ENCODE peak calls at places on chromosomes 4 and X, in five cellular contexts. U is dorsolateral prefrontal cortex, G is GM13976, N is thyroid gland, C is endothelial cell. X is an unnamed sample.

GRCh38 chr4:96164814-96165351 is 325.0 kb downstream of the PDHA2 start:
- DNase-seq in U (no peak), G (no peak), N (no peak), C (no peak), X (no peak)

GRCh38 chr4:82890602-82890912 is 396 bp downstream of the SEC31A start:
- DNase-seq in U (no peak), G (no peak), N (no peak), C (no peak), X (no peak)

GRCh38 chr4:95155759-95156451 is 392.9 kb downstream of the UNC5C start:
- DNase-seq in U (no peak), G (peak; percentile 41), N (no peak), C (no peak), X (no peak)

GRCh38 chr4:81453024-81453423 is 18.7 kb downstream of the RASGEF1B start:
- DNase-seq in U (no peak), G (no peak), N (no peak), C (no peak), X (no peak)

GRCh38 chr4:1169691-1170096 is 2.7 kb downstream of the SPON2 start:
- DNase-seq in U (no peak), G (no peak), N (no peak), C (no peak), X (no peak)

GRCh38 chrX:45322382-45322781 is 121.7 kb upstream of the DIPK2B start:
- DNase-seq in U (peak; percentile 30), G (peak; percentile 1), N (peak; percentile 36), C (no peak), X (no peak)

GRCh38 chr4:159103406-159104131 is 690 bp downstream of the RAPGEF2 start:
- DNase-seq in U (no peak), G (peak; percentile 66), N (peak; percentile 59), C (peak; percentile 41), X (no peak)

GRCh38 chrX:103734125-103734760 is 23.5 kb downstream of the TMEM31 start:
- DNase-seq in U (no peak), G (no peak), N (no peak), C (no peak), X (no peak)

GRCh38 chrX:152735101-152735500 is 1.5 kb downstream of the MAGEA12 start:
- DNase-seq in U (no peak), G (no peak), N (no peak), C (no peak), X (peak; percentile 17)

GRCh38 chr4:47383829-47384427 is 79.6 kb downstream of the COMMD8 start:
- DNase-seq in U (no peak), G (peak; percentile 34), N (no peak), C (no peak), X (no peak)

GRCh38 chr4:148184922-148185321 is 257.3 kb downstream of the NR3C2 start:
- DNase-seq in U (no peak), G (no peak), N (no peak), C (no peak), X (no peak)

GRCh38 chrX:139126493-139126892 is 404.0 kb upstream of the F9 start:
- DNase-seq in U (no peak), G (peak; percentile 2), N (peak; percentile 28), C (peak; percentile 36), X (no peak)

GRCh38 chr4:100721077-100721476 is 203.3 kb upstream of the EMCN start:
- DNase-seq in U (no peak), G (no peak), N (no peak), C (no peak), X (no peak)

GRCh38 chrX:102833136-102833535 is 103.9 kb upstream of the RAB40AL start:
- DNase-seq in U (no peak), G (no peak), N (no peak), C (no peak), X (no peak)

GRCh38 chrX:130224810-130225209 is 43.9 kb downstream of the ZNF280C start:
- DNase-seq in U (no peak), G (no peak), N (no peak), C (no peak), X (no peak)

GRCh38 chr4:7195138-7195510 is 2.8 kb downstream of the SORCS2 start:
- DNase-seq in U (no peak), G (no peak), N (no peak), C (no peak), X (no peak)

GRCh38 chr4:76449362-76449767 is 14.3 kb downstream of the SHROOM3 start:
- DNase-seq in U (no peak), G (no peak), N (no peak), C (no peak), X (no peak)

GRCh38 chr4:41216294-41217019 is 2.1 kb upstream of the APBB2 start:
- DNase-seq in U (peak; percentile 32), G (peak; percentile 84), N (peak; percentile 84), C (peak; percentile 67), X (no peak)

GRCh38 chr4:186204103-186204559 is 12.8 kb downstream of the CYP4V2 start:
- DNase-seq in U (no peak), G (no peak), N (peak; percentile 57), C (no peak), X (no peak)

GRCh38 chrX:50103866-50104566 is 96.8 kb downstream of the AKAP4 start:
- DNase-seq in U (no peak), G (no peak), N (no peak), C (no peak), X (no peak)

GRCh38 chrX:28591542-28591941 is 4.3 kb downstream of the IL1RAPL1 start:
- DNase-seq in U (no peak), G (no peak), N (no peak), C (no peak), X (no peak)

GRCh38 chrX:129679856-129680255 is 25.1 kb upstream of the APLN start:
- DNase-seq in U (no peak), G (no peak), N (no peak), C (no peak), X (no peak)

GRCh38 chrX:22310779-22311178 is 38.1 kb downstream of the CBLL2 start:
- DNase-seq in U (no peak), G (no peak), N (no peak), C (no peak), X (no peak)

GRCh38 chr4:141771889-141772830 is 135.8 kb downstream of the IL15 start:
- DNase-seq in U (no peak), G (no peak), N (no peak), C (no peak), X (no peak)

DNA sequence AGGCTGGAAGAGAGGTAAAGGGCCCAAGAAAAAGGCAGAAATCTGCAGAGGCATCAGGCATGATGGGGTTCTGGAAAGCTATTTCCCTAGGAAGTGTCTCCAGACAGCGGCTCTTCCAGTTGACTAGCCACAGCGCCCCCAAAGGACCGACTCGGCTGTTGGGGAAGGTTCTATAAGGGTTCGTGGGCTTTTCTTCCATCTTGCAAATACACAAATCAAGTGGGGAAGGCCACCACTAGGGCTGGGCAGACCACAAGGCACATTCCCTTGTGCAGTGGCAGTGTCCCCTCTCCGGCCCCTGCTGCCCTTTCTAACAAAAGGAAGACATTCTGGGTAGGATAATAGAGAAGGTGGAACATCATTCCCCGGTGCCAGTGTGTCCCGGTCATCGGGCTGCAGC is 18.2 kb downstream of the BCOR start:
- DNase-seq in U (no peak), G (no peak), N (no peak), C (no peak), X (no peak)
- TF ChIP-seq CTCF in U (no peak), G (no peak), N (no peak), C (no peak), X (no peak)

DNA sequence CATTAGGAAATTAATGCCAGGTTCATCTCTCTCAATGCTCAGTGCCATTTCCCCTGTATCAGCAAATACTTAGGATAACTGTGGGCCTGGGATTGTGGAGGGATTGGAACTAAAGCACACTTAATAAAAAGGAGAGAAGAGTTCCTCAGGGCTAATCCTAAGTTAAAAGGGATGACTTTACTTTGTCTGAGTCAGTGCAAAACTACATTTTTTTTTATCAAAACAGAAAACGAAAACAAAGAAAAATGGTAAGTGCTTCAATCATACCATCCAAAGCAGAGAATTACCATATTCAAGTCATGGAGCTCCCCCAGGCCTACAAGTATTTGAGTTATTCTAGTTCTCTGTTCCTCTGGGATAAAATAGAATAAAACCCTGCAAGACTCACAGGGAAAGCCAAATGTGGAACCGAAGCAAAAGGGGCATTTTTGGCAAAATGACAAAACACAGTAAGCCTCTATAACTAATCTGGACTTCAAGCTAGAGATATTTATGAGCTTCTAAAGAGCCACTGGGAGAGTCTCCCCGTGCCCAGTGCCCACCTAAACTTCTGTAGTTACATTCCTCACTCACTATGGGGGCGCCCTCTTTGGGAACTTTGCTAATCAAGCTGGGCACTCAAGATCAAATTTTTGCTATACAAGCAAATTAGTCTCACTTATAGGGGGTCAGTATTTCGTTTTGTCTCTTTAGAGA is 53.4 kb downstream of the PALLD start:
- DNase-seq in U (no peak), G (no peak), N (no peak), C (no peak), X (no peak)
- TF ChIP-seq CTCF in U (no peak), G (no peak), N (no peak), C (no peak), X (peak; percentile 41)

GRCh38 chrX:7552758-7553157 is 290.2 kb upstream of the VCX start:
- DNase-seq in U (no peak), G (no peak), N (no peak), C (no peak), X (no peak)
- TF ChIP-seq CTCF in U (no peak), G (no peak), N (no peak), C (no peak), X (peak; percentile 71)

DNA sequence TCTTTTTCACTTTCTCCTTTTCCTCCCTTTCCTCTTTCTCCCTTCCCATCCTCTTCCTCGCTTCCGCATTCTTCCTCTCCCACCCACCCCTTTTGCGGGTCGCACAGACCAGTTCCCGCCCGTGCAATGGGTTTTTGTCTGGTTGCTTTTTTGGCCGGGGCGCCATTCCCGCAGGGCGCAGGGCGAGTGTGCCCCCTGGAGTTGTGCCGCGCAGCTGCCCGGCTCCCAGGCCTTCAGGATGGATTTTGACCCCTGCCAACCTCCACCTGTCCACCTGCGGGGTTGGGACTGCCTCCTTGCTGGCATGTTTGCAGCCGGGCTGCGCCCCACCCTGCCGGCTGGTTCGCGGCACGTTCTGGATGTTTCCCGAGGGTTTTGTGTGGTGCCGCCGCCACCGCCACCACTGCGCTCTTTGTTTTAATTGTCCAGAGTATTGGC is 578 bp upstream of the SEL1L3 start:
- DNase-seq in U (no peak), G (peak; percentile 49), N (peak; percentile 32), C (peak; percentile 17), X (no peak)
- TF ChIP-seq CTCF in U (no peak), G (no peak), N (peak; percentile 32), C (peak; percentile 16), X (peak; percentile 60)

DNA sequence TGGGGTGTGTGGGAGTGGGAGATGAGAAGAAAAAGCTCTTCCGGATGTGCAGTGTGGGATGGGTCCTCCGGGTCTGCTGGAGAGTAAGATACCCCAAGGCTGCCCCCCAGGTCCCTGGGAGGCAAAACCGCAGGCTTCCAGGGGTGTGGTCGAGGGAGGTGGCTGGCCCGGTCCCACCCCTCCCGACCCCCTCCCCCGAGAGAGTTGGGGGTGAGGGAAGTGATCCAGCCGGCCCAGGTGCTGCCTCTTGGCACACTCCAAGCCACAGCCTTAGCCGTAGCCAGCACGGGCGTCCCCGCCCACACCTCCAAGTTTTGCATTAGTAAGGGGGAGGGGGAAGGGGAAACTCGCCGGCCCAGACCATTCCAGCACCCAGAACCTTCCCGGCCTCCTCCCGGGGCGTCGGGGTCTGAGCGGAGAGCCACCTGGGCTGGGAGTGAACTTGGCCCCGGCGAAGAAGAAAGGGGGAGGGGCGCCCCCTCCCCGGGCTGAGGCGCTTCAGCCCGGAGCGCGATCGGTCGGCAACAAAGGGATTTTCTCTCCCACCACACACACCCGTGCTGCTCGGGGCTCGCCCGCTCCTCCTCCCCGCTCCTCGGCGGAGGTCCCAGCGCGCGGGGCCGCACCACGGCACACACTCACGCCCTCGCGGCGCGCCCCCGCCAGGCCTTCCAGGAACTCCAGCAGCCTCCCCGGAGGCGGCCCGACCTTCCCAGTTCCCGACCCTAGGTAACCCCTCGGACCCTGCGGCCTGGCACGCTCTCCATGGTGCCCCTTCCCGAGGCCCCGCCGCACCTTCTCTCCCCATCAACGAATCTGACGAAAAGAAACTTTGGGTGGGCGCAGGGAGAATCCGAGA is 14.4 kb downstream of the BCOR start:
- DNase-seq in U (no peak), G (peak; percentile 56), N (peak; percentile 71), C (no peak), X (peak; percentile 82)
- TF ChIP-seq CTCF in U (no peak), G (no peak), N (no peak), C (no peak), X (peak; percentile 38)